ENCODE peak calls at places on chromosomes 2 and 18, in eight cellular contexts. R is astrocyte of the spinal cord; T is spleen; M is SK-MEL-5; Q is amniotic stem cell; A is pancreas; X is CD8-positive, alpha-beta T cell; U is ascending aorta. J is an unnamed sample.
A peak's percentile ranks its signal among the peaks of the same experiment; 100 is the strongest.

GRCh38 chr2:191758420-191759199 is 80.7 kb downstream of the NABP1 start:
- DNase-seq in R (peak; percentile 32), T (peak; percentile 79), M (peak; percentile 77), Q (no peak), A (peak; percentile 22), X (peak; percentile 28), U (no peak), J (no peak)

GRCh38 chr2:230262246-230262645 is 36.7 kb downstream of the SP140 start:
- DNase-seq in R (no peak), T (no peak), M (no peak), Q (no peak), A (no peak), X (no peak), U (no peak), J (no peak)

GRCh38 chr2:195319112-195319460 is 337.9 kb upstream of the SLC39A10 start:
- DNase-seq in R (peak; percentile 70), T (no peak), M (no peak), Q (peak; percentile 5), A (no peak), X (no peak), U (no peak), J (peak; percentile 34)

GRCh38 chr2:18062892-18063291 is 184.4 kb downstream of the KCNS3 start:
- DNase-seq in R (no peak), T (no peak), M (no peak), Q (no peak), A (no peak), X (no peak), U (no peak), J (no peak)

GRCh38 chr2:60614319-60614718 is 60.9 kb upstream of the BCL11A start:
- DNase-seq in R (no peak), T (no peak), M (no peak), Q (no peak), A (no peak), X (no peak), U (no peak), J (no peak)

GRCh38 chr2:24923106-24923505 is 3.1 kb upstream of the ADCY3 start:
- DNase-seq in R (no peak), T (peak; percentile 59), M (no peak), Q (no peak), A (no peak), X (no peak), U (no peak), J (no peak)

GRCh38 chr2:105517814-105518705 is 119.2 kb upstream of the FHL2 start:
- DNase-seq in R (peak; percentile 63), T (no peak), M (no peak), Q (no peak), A (peak; percentile 58), X (no peak), U (no peak), J (peak; percentile 14)

GRCh38 chr2:64862623-64863022 is 126.6 kb upstream of the SLC1A4 start:
- DNase-seq in R (no peak), T (no peak), M (no peak), Q (no peak), A (no peak), X (no peak), U (no peak), J (no peak)

GRCh38 chr2:12014088-12014960 is 267.9 kb downstream of the LPIN1 start:
- DNase-seq in R (peak; percentile 41), T (no peak), M (peak; percentile 33), Q (peak; percentile 32), A (no peak), X (no peak), U (no peak), J (peak; percentile 92)

GRCh38 chr2:114201781-114202180 is 240.7 kb upstream of the DPP10 start:
- DNase-seq in R (no peak), T (no peak), M (peak; percentile 15), Q (no peak), A (no peak), X (no peak), U (no peak), J (no peak)

GRCh38 chr2:239193925-239194687 is 206.7 kb downstream of the HDAC4 start:
- DNase-seq in R (no peak), T (no peak), M (peak; percentile 86), Q (no peak), A (no peak), X (no peak), U (no peak), J (peak; percentile 10)

GRCh38 chr2:162749456-162749855 is 89.1 kb downstream of the KCNH7 start:
- DNase-seq in R (no peak), T (no peak), M (no peak), Q (no peak), A (no peak), X (no peak), U (no peak), J (no peak)

GRCh38 chr2:102005989-102006885 is 14.5 kb downstream of the IL1R2 start:
- DNase-seq in R (peak; percentile 55), T (no peak), M (peak; percentile 58), Q (no peak), A (peak; percentile 47), X (no peak), U (no peak), J (peak; percentile 5)

GRCh38 chr2:9735335-9735734 is 104.5 kb upstream of the YWHAQ start:
- DNase-seq in R (no peak), T (no peak), M (no peak), Q (no peak), A (no peak), X (peak; percentile 34), U (no peak), J (no peak)

GRCh38 chr2:236028066-236028465 is 140.1 kb downstream of the GBX2 start:
- DNase-seq in R (no peak), T (no peak), M (no peak), Q (no peak), A (no peak), X (no peak), U (no peak), J (no peak)

GRCh38 chr2:167335627-167336026 is 447.3 kb downstream of the XIRP2 start:
- DNase-seq in R (peak; percentile 47), T (no peak), M (no peak), Q (no peak), A (no peak), X (no peak), U (no peak), J (no peak)

GRCh38 chr2:168015274-168015953 is 232.0 kb downstream of the STK39 start:
- DNase-seq in R (no peak), T (no peak), M (no peak), Q (no peak), A (no peak), X (no peak), U (no peak), J (no peak)

GRCh38 chr2:106053116-106053515 is 141.0 kb downstream of the UXS1 start:
- DNase-seq in R (peak; percentile 38), T (no peak), M (peak; percentile 61), Q (no peak), A (no peak), X (no peak), U (no peak), J (peak; percentile 6)

GRCh38 chr2:216664593-216665034 is 30.7 kb downstream of the IGFBP5 start:
- DNase-seq in R (no peak), T (no peak), M (no peak), Q (no peak), A (no peak), X (no peak), U (no peak), J (no peak)

GRCh38 chr2:90069290-90069894 is 1377.9 kb downstream of the RPIA start:
- DNase-seq in R (no peak), T (no peak), M (no peak), Q (no peak), A (peak; percentile 21), X (no peak), U (no peak), J (no peak)

GRCh38 chr18:50796495-50796894 is 23.3 kb downstream of the MRO start:
- DNase-seq in R (no peak), T (no peak), M (no peak), Q (no peak), A (peak; percentile 74), X (no peak), U (no peak), J (no peak)

GRCh38 chr18:9738266-9738969 is 30.3 kb downstream of the RAB31 start:
- DNase-seq in R (no peak), T (peak; percentile 32), M (no peak), Q (no peak), A (no peak), X (no peak), U (no peak), J (no peak)

GRCh38 chr2:192700934-192701333 is 506.2 kb upstream of the TMEFF2 start:
- DNase-seq in R (no peak), T (no peak), M (no peak), Q (no peak), A (no peak), X (no peak), U (no peak), J (no peak)

GRCh38 chr2:140786585-140786984 is 1344.2 kb downstream of the LRP1B start:
- DNase-seq in R (no peak), T (no peak), M (no peak), Q (no peak), A (no peak), X (no peak), U (no peak), J (no peak)

GRCh38 chr2:135851858-135852257 is 14.9 kb upstream of the LCT start:
- DNase-seq in R (no peak), T (no peak), M (no peak), Q (no peak), A (no peak), X (no peak), U (no peak), J (no peak)

GRCh38 chr18:36633961-36634412 is 194.8 kb downstream of the TPGS2 start:
- DNase-seq in R (peak; percentile 14), T (no peak), M (no peak), Q (no peak), A (no peak), X (no peak), U (no peak), J (no peak)

GRCh38 chr2:165087933-165088901 is 115.6 kb downstream of the SCN3A start:
- DNase-seq in R (no peak), T (no peak), M (no peak), Q (no peak), A (no peak), X (no peak), U (no peak), J (no peak)

GRCh38 chr2:128563348-128563687 is 244.7 kb upstream of the HS6ST1 start:
- DNase-seq in R (peak; percentile 91), T (no peak), M (no peak), Q (peak; percentile 89), A (no peak), X (no peak), U (peak; percentile 54), J (no peak)

GRCh38 chr2:7919510-7919909 is 762.3 kb upstream of the ID2 start:
- DNase-seq in R (no peak), T (no peak), M (no peak), Q (no peak), A (no peak), X (no peak), U (no peak), J (no peak)

GRCh38 chr2:230664128-230664527 is 48.5 kb upstream of the CAB39 start:
- DNase-seq in R (peak; percentile 72), T (no peak), M (no peak), Q (no peak), A (no peak), X (no peak), U (no peak), J (no peak)